ENCODE peak calls at places on chromosome 10, in five cellular contexts. D is MM.1S, O is NB4, R is cardiac muscle cell, V is choroid plexus epithelial cell. L is an unnamed sample.

GRCh38 chr10:8369666-8370065 is 315.2 kb downstream of the GATA3 start:
- DNase-seq in D (no peak), O (peak), R (peak), V (peak), L (peak)

GRCh38 chr10:24448351-24449009 is 239.5 kb downstream of the KIAA1217 start:
- DNase-seq in D (no peak), O (no peak), R (no peak), V (peak), L (no peak)

GRCh38 chr10:93095225-93095624 is 21.5 kb downstream of the CYP26A1 start:
- DNase-seq in D (no peak), O (no peak), R (no peak), V (no peak), L (no peak)

GRCh38 chr10:68032113-68032512 is 43.0 kb downstream of the HERC4 start:
- DNase-seq in D (no peak), O (no peak), R (peak), V (no peak), L (peak)

GRCh38 chr10:59508956-59509355 is 146.6 kb upstream of the FAM13C start:
- DNase-seq in D (no peak), O (no peak), R (no peak), V (no peak), L (no peak)

GRCh38 chr10:113493943-113494342 is 58.9 kb upstream of the HABP2 start:
- DNase-seq in D (no peak), O (no peak), R (no peak), V (no peak), L (no peak)

GRCh38 chr10:95536017-95536416 is 25.2 kb downstream of the SORBS1 start:
- DNase-seq in D (no peak), O (no peak), R (peak), V (peak), L (no peak)

GRCh38 chr10:50291261-50291850 is 40.0 kb upstream of the ASAH2 start:
- DNase-seq in D (no peak), O (no peak), R (peak), V (peak), L (peak)

GRCh38 chr10:124946945-124947344 is 5.0 kb downstream of the ZRANB1 start:
- DNase-seq in D (peak), O (no peak), R (no peak), V (peak), L (peak)

GRCh38 chr10:116787893-116788665 is 45.7 kb upstream of the HSPA12A start:
- DNase-seq in D (peak), O (peak), R (peak), V (peak), L (peak)
- H3K4me3 ChIP-seq in D (peak), O (no peak), R (no peak), V (peak), L (no peak)

GRCh38 chr10:101974091-101974799 is 81.7 kb downstream of the ARMH3 start:
- DNase-seq in D (no peak), O (peak), R (no peak), V (peak), L (no peak)
- H3K4me3 ChIP-seq in D (peak), O (no peak), R (no peak), V (no peak), L (no peak)

GRCh38 chr10:22716943-22717342 is 2.6 kb upstream of the PIP4K2A start:
- DNase-seq in D (no peak), O (no peak), R (no peak), V (no peak), L (no peak)

GRCh38 chr10:22712959-22713852 is 1.2 kb downstream of the PIP4K2A start:
- DNase-seq in D (peak), O (peak), R (peak), V (peak), L (peak)

GRCh38 chr10:22714524-22715289 is at the start of gene PIP4K2A:
- DNase-seq in D (peak), O (peak), R (peak), V (peak), L (peak)

GRCh38 chr10:22713853-22714523 is 390 bp downstream of the PIP4K2A start:
- DNase-seq in D (peak), O (peak), R (peak), V (peak), L (peak)

GRCh38 chr10:22715290-22715625 is 880 bp upstream of the PIP4K2A start:
- DNase-seq in D (no peak), O (no peak), R (no peak), V (no peak), L (no peak)
- H3K4me3 ChIP-seq in D (no peak), O (no peak), R (no peak), V (peak), L (peak)

DNA sequence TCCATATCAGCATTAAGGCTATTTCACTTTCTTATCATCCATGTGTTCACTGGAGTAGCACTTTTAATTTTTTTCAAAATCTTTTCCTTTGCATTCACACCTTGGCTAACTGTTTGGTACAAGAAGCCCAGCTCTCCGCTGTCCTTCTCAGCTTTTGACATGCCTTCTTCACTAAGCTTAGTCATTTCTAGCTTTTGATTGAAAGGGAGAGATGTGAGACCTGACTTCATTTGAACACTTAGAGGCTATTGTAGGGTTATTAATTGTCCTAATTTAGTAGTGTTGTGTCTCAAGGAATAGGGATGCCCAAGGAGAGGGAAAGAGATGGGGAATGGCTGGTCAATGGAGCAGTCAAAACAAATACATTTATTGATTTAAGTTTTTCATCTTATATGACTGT is 350.0 kb downstream of the CXCL12 start:
- DNase-seq in D (no peak), O (no peak), R (no peak), V (no peak), L (peak)
- H3K4me3 ChIP-seq in D (no peak), O (no peak), R (no peak), V (no peak), L (no peak)

DNA sequence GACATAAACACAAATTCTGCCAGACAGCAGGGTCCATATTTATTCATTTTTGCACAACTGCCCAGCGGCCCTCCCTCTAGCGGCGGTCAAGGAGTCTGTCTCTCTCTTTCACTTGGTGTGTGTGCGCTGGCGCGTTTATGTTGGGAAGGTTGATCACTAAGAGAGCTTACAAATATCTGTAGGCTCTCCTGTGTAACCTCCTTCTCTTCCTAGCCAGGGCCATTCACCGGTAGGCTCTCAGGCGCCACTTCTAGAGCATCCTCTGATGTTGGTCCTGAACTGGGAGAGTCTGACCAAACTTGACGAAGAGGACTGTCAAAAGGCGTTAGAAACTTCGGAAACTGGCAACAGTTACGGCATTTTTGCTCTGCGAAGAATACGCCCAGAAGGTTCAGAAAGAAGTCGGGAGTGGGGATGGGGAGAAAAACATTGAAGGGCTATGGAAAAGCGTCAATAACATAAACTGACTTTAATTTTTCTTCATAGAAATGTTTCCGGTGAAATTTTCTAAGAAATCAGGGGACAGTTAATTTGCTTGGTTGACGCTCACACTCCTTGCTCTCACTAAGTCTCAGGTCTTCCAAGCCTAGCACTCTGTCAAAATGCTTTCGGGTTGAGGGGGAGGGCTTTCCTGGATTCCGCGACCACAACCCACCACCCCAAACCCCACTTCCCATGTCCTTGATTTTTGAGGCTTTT is 731.1 kb downstream of the ZWINT start:
- DNase-seq in D (peak), O (no peak), R (peak), V (peak), L (no peak)
- H3K4me3 ChIP-seq in D (peak), O (no peak), R (peak), V (no peak), L (no peak)

DNA sequence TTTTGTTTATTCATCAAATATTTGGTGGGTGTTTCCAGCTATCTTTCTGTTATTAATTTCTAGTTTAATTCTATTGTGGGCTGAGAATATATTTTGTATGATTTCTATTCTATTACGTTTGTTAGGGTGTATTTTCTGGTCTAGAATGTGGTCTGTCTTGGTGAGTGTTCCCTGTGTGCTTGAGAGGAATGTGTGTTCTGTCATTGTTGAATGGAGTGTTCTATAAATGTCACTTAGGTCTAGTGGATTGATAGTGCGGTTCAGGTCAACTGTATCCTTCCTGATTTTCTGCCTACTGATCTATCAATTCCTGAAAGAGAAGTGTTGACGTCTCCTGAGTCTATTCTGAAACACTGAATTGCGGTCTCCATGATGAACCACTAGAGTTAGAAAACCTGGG is 8.5 kb downstream of the HTRA1 start:
- DNase-seq in D (no peak), O (no peak), R (no peak), V (no peak), L (no peak)
- H3K4me3 ChIP-seq in D (no peak), O (no peak), R (no peak), V (no peak), L (no peak)

DNA sequence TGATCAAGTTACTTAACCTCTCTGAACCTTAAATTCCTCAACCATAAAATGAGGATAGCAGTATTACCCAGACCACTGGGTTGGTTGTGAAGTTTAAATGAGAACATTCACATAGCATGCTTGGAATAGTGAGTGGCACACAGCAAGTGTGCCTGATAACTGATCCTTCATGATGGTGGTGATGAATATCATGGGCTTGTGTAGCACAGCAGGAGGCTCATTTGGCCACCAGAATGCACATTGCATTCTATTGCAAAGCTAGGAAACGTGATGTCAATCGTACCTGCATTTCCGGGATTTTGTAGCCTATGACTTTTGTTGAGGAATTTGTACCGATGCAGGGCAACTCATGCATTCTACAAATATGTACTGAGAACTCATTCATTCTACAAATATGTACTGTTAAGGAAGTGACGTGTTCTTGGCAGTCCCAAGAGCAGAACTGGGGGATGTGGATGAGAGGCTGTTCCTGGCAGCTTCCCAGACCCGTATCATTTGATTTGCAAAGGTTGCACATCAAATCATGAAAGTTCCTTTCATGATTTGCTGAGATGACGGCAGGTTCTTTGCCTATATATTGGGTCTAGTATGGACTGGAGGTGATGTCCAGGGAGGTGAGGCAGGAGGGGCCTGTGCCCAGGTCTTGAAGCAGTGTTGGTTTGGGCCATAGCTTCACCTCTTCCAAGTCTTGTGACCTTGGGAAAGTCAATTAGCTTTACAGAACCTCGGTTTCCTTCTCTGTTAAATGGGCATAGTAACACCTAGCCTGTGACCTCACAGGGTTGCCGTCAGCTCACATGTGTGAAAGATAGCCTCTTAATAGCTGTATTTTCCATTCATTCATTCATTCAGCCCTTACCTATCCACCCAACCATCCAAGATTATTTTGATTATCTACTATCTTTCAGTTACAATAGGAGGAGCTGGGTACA is 94.7 kb upstream of the SMNDC1 start:
- DNase-seq in D (no peak), O (no peak), R (peak), V (peak), L (no peak)
- H3K4me3 ChIP-seq in D (no peak), O (no peak), R (no peak), V (no peak), L (no peak)

DNA sequence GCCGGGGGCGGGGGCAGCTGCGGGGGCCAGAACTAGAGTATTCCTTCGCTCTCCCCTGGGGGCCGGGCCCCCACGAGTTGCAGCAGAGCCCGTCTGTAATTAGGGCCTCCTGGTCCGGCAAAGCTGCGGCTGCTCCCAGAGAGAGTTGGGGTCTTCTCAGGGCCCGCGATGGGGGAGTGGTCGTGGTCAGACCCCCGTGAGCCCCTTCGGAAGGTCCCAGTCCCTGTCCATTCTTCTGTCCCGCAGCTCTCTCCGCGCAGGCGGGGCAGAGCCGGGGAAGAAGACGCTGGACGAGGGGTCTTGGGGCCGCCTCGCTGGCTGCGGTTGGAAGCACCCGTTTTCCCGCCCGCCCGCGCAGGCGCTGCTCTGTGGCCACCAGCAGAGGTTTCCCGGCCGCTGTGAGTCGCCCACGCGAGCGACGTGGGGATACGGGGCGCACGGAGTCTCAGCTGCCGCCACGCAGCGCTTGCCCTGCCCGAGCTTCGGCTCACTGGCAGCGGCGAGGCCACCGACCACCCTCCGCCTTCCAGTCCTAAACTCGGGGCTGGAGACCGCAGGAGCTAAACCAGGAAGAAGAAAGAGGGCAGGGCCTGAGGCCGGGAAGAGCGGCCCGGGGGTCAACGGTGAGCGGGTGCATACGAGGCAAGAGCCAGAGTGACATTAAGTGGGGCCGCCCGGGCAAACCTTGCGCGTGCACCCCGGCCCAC is 7.3 kb upstream of the EMX2 start:
- DNase-seq in D (no peak), O (no peak), R (no peak), V (no peak), L (no peak)
- H3K4me3 ChIP-seq in D (no peak), O (no peak), R (peak), V (peak), L (no peak)

GRCh38 chr10:31867646-31868045 is 61.0 kb downstream of the ARHGAP12 start:
- DNase-seq in D (no peak), O (no peak), R (peak), V (peak), L (no peak)

GRCh38 chr10:31866118-31866670 is 62.4 kb downstream of the ARHGAP12 start:
- DNase-seq in D (peak), O (no peak), R (no peak), V (peak), L (peak)

GRCh38 chr10:31864834-31865518 is 63.7 kb downstream of the ARHGAP12 start:
- DNase-seq in D (no peak), O (no peak), R (peak), V (peak), L (no peak)
- H3K4me3 ChIP-seq in D (no peak), O (no peak), R (no peak), V (no peak), L (no peak)

DNA sequence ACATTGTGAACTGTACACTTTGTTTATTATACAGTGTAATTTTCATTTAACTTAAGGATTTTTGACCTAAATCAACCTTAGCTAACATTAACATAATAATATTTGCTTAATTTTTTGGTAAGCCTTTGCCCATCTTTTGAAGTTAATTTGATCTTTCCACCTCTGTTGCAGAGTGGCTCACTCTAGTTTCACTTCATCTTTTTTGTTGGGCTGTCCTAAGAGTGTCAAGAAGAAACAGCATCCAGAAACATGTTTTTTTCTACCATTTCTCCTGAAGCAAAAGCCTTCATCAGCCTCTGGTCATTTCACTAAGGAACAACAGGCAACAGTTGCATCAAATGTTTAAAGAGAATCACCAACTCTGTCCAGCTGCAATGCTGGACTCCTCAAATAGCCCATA is 824.7 kb downstream of the REEP3 start:
- DNase-seq in D (no peak), O (no peak), R (no peak), V (no peak), L (no peak)
- H3K4me3 ChIP-seq in D (no peak), O (no peak), R (no peak), V (no peak), L (no peak)

L was measured in GM12865.